ENCODE peak calls at places on chromosomes 1 and 21, in seven cellular contexts. One of them, this sample, is unnamed.

GRCh38 chr1:150544204-150544603 is 5.0 kb upstream of the ADAMTSL4 start:
- DNase-seq in uterus: no peak
- DNase-seq in mucosa of descending colon: no peak
- DNase-seq in OCI-LY7: no peak
- DNase-seq in cardiac muscle cell: no peak
- DNase-seq in psoas muscle: no peak
- DNase-seq in GM12878: no peak
- DNase-seq in this sample: no peak

GRCh38 chr1:209733409-209734192 is 22.3 kb upstream of the TRAF3IP3 start:
- DNase-seq in uterus: no peak
- DNase-seq in cardiac muscle cell: peak; percentile 67
- DNase-seq in mucosa of descending colon: no peak
- DNase-seq in OCI-LY7: no peak
- DNase-seq in GM12878: no peak
- DNase-seq in psoas muscle: no peak
- DNase-seq in this sample: no peak

GRCh38 chr1:74452035-74452434 is 60.4 kb downstream of the LRRC53 start:
- DNase-seq in mucosa of descending colon: no peak
- DNase-seq in cardiac muscle cell: no peak
- DNase-seq in GM12878: no peak
- DNase-seq in OCI-LY7: no peak
- DNase-seq in uterus: no peak
- DNase-seq in psoas muscle: no peak
- DNase-seq in this sample: no peak

GRCh38 chr1:6144175-6144574 is 35.9 kb downstream of the CHD5 start:
- DNase-seq in uterus: no peak
- DNase-seq in OCI-LY7: no peak
- DNase-seq in mucosa of descending colon: no peak
- DNase-seq in GM12878: no peak
- DNase-seq in psoas muscle: no peak
- DNase-seq in cardiac muscle cell: no peak
- DNase-seq in this sample: no peak

GRCh38 chr1:223009421-223009820 is 133.6 kb downstream of the TLR5 start:
- DNase-seq in cardiac muscle cell: no peak
- DNase-seq in GM12878: no peak
- DNase-seq in uterus: no peak
- DNase-seq in mucosa of descending colon: no peak
- DNase-seq in OCI-LY7: no peak
- DNase-seq in psoas muscle: no peak
- DNase-seq in this sample: no peak

GRCh38 chr1:209406111-209406654 is 177.3 kb upstream of the CAMK1G start:
- DNase-seq in psoas muscle: no peak
- DNase-seq in GM12878: no peak
- DNase-seq in uterus: no peak
- DNase-seq in cardiac muscle cell: no peak
- DNase-seq in mucosa of descending colon: no peak
- DNase-seq in OCI-LY7: no peak
- DNase-seq in this sample: no peak

GRCh38 chr1:206716519-206717236 is 32.0 kb downstream of the MAPKAPK2 start:
- DNase-seq in cardiac muscle cell: no peak
- DNase-seq in GM12878: no peak
- DNase-seq in mucosa of descending colon: no peak
- DNase-seq in OCI-LY7: no peak
- DNase-seq in psoas muscle: no peak
- DNase-seq in uterus: no peak
- DNase-seq in this sample: no peak

GRCh38 chr1:32349211-32349708 is 13.0 kb downstream of the FAM229A start:
- DNase-seq in mucosa of descending colon: no peak
- DNase-seq in OCI-LY7: no peak
- DNase-seq in psoas muscle: peak; percentile 56
- DNase-seq in cardiac muscle cell: peak; percentile 94
- DNase-seq in uterus: no peak
- DNase-seq in GM12878: no peak
- DNase-seq in this sample: no peak

GRCh38 chr21:33449650-33450049 is 30.1 kb downstream of the TMEM50B start:
- DNase-seq in GM12878: no peak
- DNase-seq in cardiac muscle cell: peak; percentile 19
- DNase-seq in psoas muscle: no peak
- DNase-seq in uterus: no peak
- DNase-seq in OCI-LY7: no peak
- DNase-seq in mucosa of descending colon: no peak
- DNase-seq in this sample: no peak

GRCh38 chr1:21896652-21897532 is 40.2 kb downstream of the HSPG2 start:
- DNase-seq in GM12878: no peak
- DNase-seq in cardiac muscle cell: peak; percentile 46
- DNase-seq in psoas muscle: peak; percentile 87
- DNase-seq in mucosa of descending colon: peak; percentile 76
- DNase-seq in OCI-LY7: no peak
- DNase-seq in uterus: peak; percentile 77
- DNase-seq in this sample: no peak

GRCh38 chr1:51061231-51061943 is 40.6 kb upstream of the C1orf185 start:
- DNase-seq in psoas muscle: no peak
- DNase-seq in OCI-LY7: no peak
- DNase-seq in mucosa of descending colon: no peak
- DNase-seq in GM12878: no peak
- DNase-seq in cardiac muscle cell: no peak
- DNase-seq in uterus: no peak
- DNase-seq in this sample: no peak

GRCh38 chr1:89908993-89909436 is 85.9 kb upstream of the ZNF326 start:
- DNase-seq in cardiac muscle cell: peak; percentile 66
- DNase-seq in uterus: no peak
- DNase-seq in mucosa of descending colon: no peak
- DNase-seq in psoas muscle: no peak
- DNase-seq in GM12878: no peak
- DNase-seq in OCI-LY7: no peak
- DNase-seq in this sample: no peak

GRCh38 chr1:214603819-214604252 is 841 bp downstream of the CENPF start:
- DNase-seq in GM12878: no peak
- DNase-seq in psoas muscle: no peak
- DNase-seq in mucosa of descending colon: no peak
- DNase-seq in uterus: no peak
- DNase-seq in OCI-LY7: peak; percentile 25
- DNase-seq in cardiac muscle cell: no peak
- DNase-seq in this sample: no peak

GRCh38 chr1:20403423-20404145 is 82.4 kb downstream of the CAMK2N1 start:
- DNase-seq in GM12878: no peak
- DNase-seq in OCI-LY7: peak; percentile 57
- DNase-seq in cardiac muscle cell: no peak
- DNase-seq in mucosa of descending colon: no peak
- DNase-seq in uterus: no peak
- DNase-seq in psoas muscle: no peak
- DNase-seq in this sample: no peak

GRCh38 chr1:162248854-162249535 is 127.7 kb downstream of the SPATA46 start:
- DNase-seq in mucosa of descending colon: no peak
- DNase-seq in GM12878: no peak
- DNase-seq in cardiac muscle cell: peak; percentile 17
- DNase-seq in OCI-LY7: no peak
- DNase-seq in psoas muscle: no peak
- DNase-seq in uterus: no peak
- DNase-seq in this sample: no peak

GRCh38 chr1:10530281-10530740 is 55.6 kb downstream of the PEX14 start:
- DNase-seq in mucosa of descending colon: no peak
- DNase-seq in cardiac muscle cell: peak; percentile 77
- DNase-seq in GM12878: no peak
- DNase-seq in uterus: peak; percentile 52
- DNase-seq in psoas muscle: no peak
- DNase-seq in OCI-LY7: no peak
- DNase-seq in this sample: no peak

GRCh38 chr1:41331546-41331917 is 29.7 kb upstream of the FOXO6 start:
- DNase-seq in uterus: no peak
- DNase-seq in GM12878: no peak
- DNase-seq in cardiac muscle cell: no peak
- DNase-seq in OCI-LY7: no peak
- DNase-seq in psoas muscle: no peak
- DNase-seq in mucosa of descending colon: no peak
- DNase-seq in this sample: no peak

GRCh38 chr1:41329662-41330587 is 31.3 kb upstream of the FOXO6 start:
- DNase-seq in GM12878: no peak
- DNase-seq in uterus: no peak
- DNase-seq in mucosa of descending colon: no peak
- DNase-seq in psoas muscle: no peak
- DNase-seq in OCI-LY7: no peak
- DNase-seq in cardiac muscle cell: no peak
- DNase-seq in this sample: no peak

GRCh38 chr1:41328780-41329640 is 32.2 kb upstream of the FOXO6 start:
- DNase-seq in cardiac muscle cell: no peak
- DNase-seq in psoas muscle: no peak
- DNase-seq in GM12878: no peak
- DNase-seq in uterus: no peak
- DNase-seq in OCI-LY7: no peak
- DNase-seq in mucosa of descending colon: no peak
- DNase-seq in this sample: no peak

GRCh38 chr1:41333146-41333784 is 28.0 kb upstream of the FOXO6 start:
- DNase-seq in mucosa of descending colon: no peak
- DNase-seq in OCI-LY7: no peak
- DNase-seq in cardiac muscle cell: peak; percentile 82
- DNase-seq in psoas muscle: no peak
- DNase-seq in GM12878: no peak
- DNase-seq in uterus: no peak
- DNase-seq in this sample: no peak

DNA sequence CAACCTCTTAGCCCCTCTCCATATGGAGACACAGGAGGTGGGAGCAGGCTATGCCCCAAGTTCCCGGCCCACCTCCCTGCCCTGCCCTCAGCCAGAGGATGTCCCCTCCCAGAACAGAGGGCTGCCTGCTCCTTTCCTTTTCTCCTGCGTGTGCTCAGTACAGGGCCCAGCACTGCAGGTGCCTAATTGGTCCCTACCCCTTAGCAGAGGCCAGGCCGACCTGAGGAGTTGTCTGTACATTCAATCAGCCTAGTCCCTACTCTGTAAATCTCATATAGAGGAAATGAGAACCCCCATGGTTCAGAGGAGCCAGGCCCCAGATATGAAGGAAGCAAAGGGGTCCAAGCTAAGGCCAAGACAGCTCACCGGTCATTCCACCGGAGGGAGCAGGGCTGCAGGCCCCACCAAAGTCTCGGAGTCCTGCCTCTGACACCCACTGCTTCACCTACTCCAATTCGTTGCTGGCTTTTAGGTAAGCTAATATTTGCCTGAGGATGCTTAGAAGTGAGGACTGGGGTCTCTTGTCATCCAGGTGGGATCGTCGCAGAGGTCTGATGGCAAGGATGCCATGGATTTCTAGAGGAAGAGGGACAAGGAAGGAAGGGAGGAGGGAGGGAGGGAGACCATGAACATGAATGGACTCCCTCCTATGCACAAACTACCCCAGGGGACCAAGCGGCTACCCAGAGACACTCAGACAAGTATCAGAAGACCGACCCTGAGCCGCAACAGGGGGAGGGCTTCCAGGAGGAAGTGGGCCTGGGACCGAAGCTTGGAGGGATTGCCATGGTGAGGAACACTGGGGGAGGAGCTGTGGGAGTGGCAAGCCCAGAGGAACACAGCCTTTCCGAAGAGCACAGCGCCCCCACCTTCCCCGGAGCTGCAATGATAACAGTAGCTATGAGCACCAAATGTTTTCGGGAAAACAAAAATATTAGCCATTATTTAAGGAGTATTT is 30.4 kb upstream of the FOXO6 start:
- DNase-seq in OCI-LY7: no peak
- DNase-seq in GM12878: no peak
- DNase-seq in psoas muscle: no peak
- DNase-seq in cardiac muscle cell: peak; percentile 51
- DNase-seq in uterus: no peak
- DNase-seq in mucosa of descending colon: no peak
- DNase-seq in this sample: no peak
- TF ChIP-seq CTCF in OCI-LY7: peak; percentile 38
- TF ChIP-seq CTCF in GM12878: no peak
- TF ChIP-seq CTCF in psoas muscle: no peak
- TF ChIP-seq CTCF in cardiac muscle cell: peak; percentile 41
- TF ChIP-seq CTCF in uterus: no peak
- TF ChIP-seq CTCF in mucosa of descending colon: no peak
- TF ChIP-seq CTCF in this sample: no peak

GRCh38 chr1:93633313-93633712 is 48.3 kb downstream of the BCAR3 start:
- DNase-seq in cardiac muscle cell: no peak
- DNase-seq in OCI-LY7: no peak
- DNase-seq in mucosa of descending colon: no peak
- DNase-seq in psoas muscle: no peak
- DNase-seq in GM12878: no peak
- DNase-seq in uterus: no peak
- DNase-seq in this sample: no peak

GRCh38 chr1:93628682-93629081 is 53.0 kb downstream of the BCAR3 start:
- DNase-seq in cardiac muscle cell: no peak
- DNase-seq in uterus: no peak
- DNase-seq in psoas muscle: no peak
- DNase-seq in OCI-LY7: no peak
- DNase-seq in mucosa of descending colon: no peak
- DNase-seq in GM12878: no peak
- DNase-seq in this sample: no peak

GRCh38 chr1:93630168-93630567 is 51.5 kb downstream of the BCAR3 start:
- DNase-seq in mucosa of descending colon: no peak
- DNase-seq in cardiac muscle cell: no peak
- DNase-seq in uterus: no peak
- DNase-seq in GM12878: no peak
- DNase-seq in OCI-LY7: no peak
- DNase-seq in psoas muscle: no peak
- DNase-seq in this sample: no peak

GRCh38 chr1:93629101-93630059 is 52.3 kb downstream of the BCAR3 start:
- DNase-seq in mucosa of descending colon: peak; percentile 75
- DNase-seq in uterus: peak; percentile 57
- DNase-seq in psoas muscle: no peak
- DNase-seq in OCI-LY7: peak; percentile 83
- DNase-seq in GM12878: peak; percentile 28
- DNase-seq in cardiac muscle cell: peak; percentile 88
- DNase-seq in this sample: no peak

GRCh38 chr1:93631626-93632365 is 49.8 kb downstream of the BCAR3 start:
- DNase-seq in cardiac muscle cell: peak; percentile 37
- DNase-seq in psoas muscle: no peak
- DNase-seq in GM12878: no peak
- DNase-seq in mucosa of descending colon: peak; percentile 24
- DNase-seq in uterus: no peak
- DNase-seq in OCI-LY7: peak; percentile 64
- DNase-seq in this sample: no peak
- TF ChIP-seq CTCF in cardiac muscle cell: peak; percentile 27
- TF ChIP-seq CTCF in psoas muscle: peak; percentile 15
- TF ChIP-seq CTCF in GM12878: peak; percentile 29
- TF ChIP-seq CTCF in mucosa of descending colon: no peak
- TF ChIP-seq CTCF in uterus: peak; percentile 4
- TF ChIP-seq CTCF in OCI-LY7: peak; percentile 72
- TF ChIP-seq CTCF in this sample: peak; percentile 20

DNA sequence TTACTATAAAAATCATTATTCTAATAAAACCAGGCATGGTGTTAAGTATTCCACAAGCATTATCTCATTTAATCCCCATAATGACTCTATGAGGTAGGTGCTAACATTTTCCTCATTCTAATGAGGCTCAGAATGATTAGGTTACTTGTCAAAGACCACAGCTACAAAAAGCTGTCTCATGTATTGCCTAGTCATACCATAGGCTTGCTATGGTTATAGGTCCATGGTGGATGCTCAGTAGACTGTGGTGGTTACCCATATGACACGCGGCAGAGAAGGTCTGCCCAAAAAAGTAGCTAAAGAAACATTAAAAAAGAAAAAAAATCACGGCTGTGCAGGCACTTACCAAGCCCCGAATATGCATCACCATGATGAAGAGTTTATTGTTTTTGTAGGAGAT is 15.7 kb upstream of the PPP1R15B start:
- DNase-seq in OCI-LY7: no peak
- DNase-seq in psoas muscle: no peak
- DNase-seq in GM12878: no peak
- DNase-seq in mucosa of descending colon: no peak
- DNase-seq in uterus: peak; percentile 7
- DNase-seq in cardiac muscle cell: no peak
- DNase-seq in this sample: no peak
- TF ChIP-seq CTCF in OCI-LY7: no peak
- TF ChIP-seq CTCF in psoas muscle: no peak
- TF ChIP-seq CTCF in GM12878: no peak
- TF ChIP-seq CTCF in mucosa of descending colon: no peak
- TF ChIP-seq CTCF in uterus: no peak
- TF ChIP-seq CTCF in cardiac muscle cell: no peak
- TF ChIP-seq CTCF in this sample: no peak

GRCh38 chr1:161242313-161242712 is 4.3 kb upstream of the NR1I3 start:
- DNase-seq in uterus: no peak
- DNase-seq in cardiac muscle cell: no peak
- DNase-seq in mucosa of descending colon: no peak
- DNase-seq in GM12878: no peak
- DNase-seq in psoas muscle: no peak
- DNase-seq in OCI-LY7: no peak
- DNase-seq in this sample: no peak
- TF ChIP-seq CTCF in uterus: no peak
- TF ChIP-seq CTCF in cardiac muscle cell: no peak
- TF ChIP-seq CTCF in mucosa of descending colon: no peak
- TF ChIP-seq CTCF in GM12878: no peak
- TF ChIP-seq CTCF in psoas muscle: no peak
- TF ChIP-seq CTCF in OCI-LY7: no peak
- TF ChIP-seq CTCF in this sample: no peak

This sample was measured in CD14-positive monocyte.